ENCODE peak calls at places on chromosome 22, in ten cellular contexts. X is heart right ventricle; P is NAMALWA; R is activated CD4-positive, alpha-beta T cell treated with anti-CD3 and anti-CD28 coated beads, Interleukin-2, amount 10 ng/mL, durations not matched to agents 7 days and 5 days; Q is endothelial cell; J is HFFc6; I is stimulated activated CD4-positive, alpha-beta T cell treated with anti-CD3 and anti-CD28 coated beads, Interleukin-4, amount 100 ng/mL, for 24 hours; T is hippocampal formation; G is EH; B is choroid plexus epithelial cell. N is an unnamed sample.

GRCh38 chr22:33539902-33540751 is 380.1 kb downstream of the LARGE1 start:
- DNase-seq in Q (no peak), R (no peak), B (peak), X (peak), P (no peak), T (peak), G (peak), J (no peak), I (no peak), N (peak)

GRCh38 chr22:31092161-31092560 is 11.0 kb downstream of the SMTN start:
- DNase-seq in G (no peak), I (no peak), J (no peak), B (no peak), Q (no peak), X (no peak), R (no peak), T (no peak), P (no peak), N (no peak)

GRCh38 chr22:40396882-40397281 is 26.5 kb downstream of the SGSM3 start:
- DNase-seq in R (no peak), G (peak), T (no peak), J (no peak), X (no peak), I (no peak), B (peak), Q (peak), P (no peak), N (peak)

GRCh38 chr22:39294571-39295468 is 24.6 kb downstream of the RPL3 start:
- DNase-seq in B (no peak), T (no peak), J (no peak), Q (no peak), R (no peak), I (no peak), G (no peak), P (no peak), X (no peak), N (no peak)

GRCh38 chr22:24086310-24086709 is 75.2 kb downstream of the CABIN1 start:
- DNase-seq in X (no peak), G (no peak), P (no peak), T (no peak), B (no peak), Q (no peak), R (no peak), I (no peak), J (no peak), N (no peak)

GRCh38 chr22:27393371-27393770 is 408.2 kb downstream of the MN1 start:
- DNase-seq in T (no peak), J (no peak), B (no peak), P (no peak), Q (no peak), R (no peak), I (no peak), X (no peak), G (no peak), N (no peak)

GRCh38 chr22:17085277-17086091 is 684 bp downstream of the IL17RA start:
- DNase-seq in G (no peak), T (no peak), X (peak), I (peak), Q (no peak), J (no peak), P (no peak), B (peak), R (no peak), N (no peak)

GRCh38 chr22:46040471-46041465 is 63.8 kb upstream of the WNT7B start:
- DNase-seq in J (no peak), Q (no peak), P (no peak), X (no peak), B (no peak), G (no peak), R (no peak), T (no peak), I (no peak), N (no peak)

GRCh38 chr22:30390974-30391691 is 3.9 kb upstream of the RNF215 start:
- DNase-seq in T (peak), J (peak), G (peak), P (peak), X (peak), B (peak), I (peak), R (peak), Q (peak), N (no peak)

N was measured in stromal cell of bone marrow.